ENCODE peak calls at places on chromosomes 5 and 9, in nine cellular contexts. U is fibroblast of lung; G is OCI-LY7; I is CD8-positive, alpha-beta T cell; P is HFF-Myc; J is epithelial cell of esophagus; S is heart right ventricle; F is PC-9; Y is transverse colon. D is an unnamed sample.
A peak's percentile ranks its signal among the peaks of the same experiment; 100 is the strongest.

GRCh38 chr9:134456740-134457315 is 130.6 kb downstream of the RXRA start:
- DNase-seq in P (no peak), S (no peak), U (no peak), G (no peak), I (no peak), J (no peak), F (no peak), Y (no peak), D (no peak)

GRCh38 chr5:132673939-132674630 is at the start of gene IL4:
- DNase-seq in J (no peak), S (no peak), I (no peak), G (no peak), F (no peak), P (no peak), Y (no peak), U (no peak), D (no peak)

GRCh38 chr5:98096155-98096554 is 677.3 kb upstream of the RGMB start:
- DNase-seq in P (no peak), J (peak; percentile 74), U (peak; percentile 90), I (no peak), G (no peak), F (no peak), Y (no peak), S (no peak), D (peak; percentile 16)

GRCh38 chr9:120284796-120285195 is 295.2 kb downstream of the CDK5RAP2 start:
- DNase-seq in Y (no peak), S (no peak), I (no peak), J (peak; percentile 93), U (no peak), P (no peak), G (no peak), F (no peak), D (no peak)

GRCh38 chr5:172920995-172921394 is 38.2 kb upstream of the RPL26L1 start:
- DNase-seq in F (no peak), U (no peak), Y (no peak), I (no peak), P (no peak), S (no peak), J (no peak), G (no peak), D (no peak)

GRCh38 chr5:128684951-128685350 is 146.9 kb upstream of the FBN2 start:
- DNase-seq in G (no peak), Y (no peak), U (peak; percentile 14), S (no peak), F (no peak), P (no peak), J (no peak), I (no peak), D (peak; percentile 86)

GRCh38 chr9:108473209-108474112 is 382.3 kb downstream of the ACTL7B start:
- DNase-seq in I (no peak), U (peak; percentile 88), Y (peak; percentile 53), G (no peak), J (peak; percentile 91), F (peak; percentile 69), P (no peak), S (no peak), D (peak; percentile 36)

GRCh38 chr5:147093138-147093537 is 141.7 kb upstream of the STK32A start:
- DNase-seq in P (no peak), F (no peak), I (no peak), U (peak; percentile 46), Y (no peak), J (peak; percentile 75), G (no peak), S (no peak), D (no peak)

GRCh38 chr5:140311011-140311467 is 8.1 kb upstream of the PFDN1 start:
- DNase-seq in J (peak; percentile 82), I (no peak), G (no peak), P (peak; percentile 65), S (no peak), F (no peak), Y (no peak), U (peak; percentile 89), D (peak; percentile 78)

GRCh38 chr9:85478847-85479246 is 262.9 kb downstream of the AGTPBP1 start:
- DNase-seq in S (no peak), Y (no peak), P (no peak), I (no peak), J (no peak), F (no peak), G (no peak), U (no peak), D (no peak)

GRCh38 chr9:85479305-85479704 is 262.4 kb downstream of the AGTPBP1 start:
- DNase-seq in J (no peak), F (no peak), Y (no peak), U (no peak), G (no peak), P (no peak), I (no peak), S (no peak), D (no peak)

GRCh38 chr9:85487872-85488271 is 253.9 kb downstream of the AGTPBP1 start:
- DNase-seq in I (no peak), U (no peak), J (peak; percentile 61), F (no peak), P (no peak), Y (no peak), S (no peak), G (no peak), D (no peak)

GRCh38 chr9:85484235-85484634 is 257.5 kb downstream of the AGTPBP1 start:
- DNase-seq in I (no peak), Y (no peak), J (peak; percentile 25), U (no peak), G (no peak), S (no peak), F (no peak), P (no peak), D (no peak)

GRCh38 chr9:85483214-85483613 is 258.5 kb downstream of the AGTPBP1 start:
- DNase-seq in I (no peak), U (no peak), J (peak; percentile 4), Y (no peak), S (no peak), G (peak; percentile 1), P (no peak), F (no peak), D (no peak)
- TF ChIP-seq CTCF in I (no peak), U (no peak), J (no peak), Y (no peak), S (peak; percentile 11), G (peak; percentile 33), P (no peak), F (no peak), D (peak; percentile 16)

GRCh38 chr9:127895811-127896210 is 3.6 kb downstream of the ST6GALNAC6 start:
- DNase-seq in F (no peak), Y (no peak), J (no peak), U (no peak), S (no peak), I (no peak), G (no peak), P (no peak), D (no peak)
- H3K4me3 ChIP-seq in F (no peak overlapping the region), Y (no peak overlapping the region), J (no peak overlapping the region), U (no peak overlapping the region), S (no peak overlapping the region), I (no peak overlapping the region), G (no peak overlapping the region), P (no peak overlapping the region), D (no peak overlapping the region)

GRCh38 chr5:179623001-179623905 is at the start of gene HNRNPH1:
- DNase-seq in F (peak; percentile 99), J (peak; percentile 98), Y (peak; percentile 99), S (peak; percentile 98), I (peak; percentile 97), P (peak; percentile 97), U (peak; percentile 99), G (peak; percentile 98), D (peak; percentile 97)
- TF ChIP-seq CTCF in F (peak; percentile 28), J (no peak), Y (no peak), S (no peak), I (no peak), P (no peak), U (peak; percentile 3), G (no peak), D (no peak)

GRCh38 chr5:54740141-54740540 is 222.6 kb downstream of the SNX18 start:
- DNase-seq in F (no peak), G (no peak), S (no peak), Y (no peak), I (no peak), U (no peak), J (no peak), P (no peak), D (no peak)

GRCh38 chr5:54739371-54739770 is 221.8 kb downstream of the SNX18 start:
- DNase-seq in S (no peak), Y (no peak), P (no peak), I (no peak), G (no peak), F (no peak), U (no peak), J (no peak), D (no peak)

GRCh38 chr5:54736003-54736797 is 218.6 kb downstream of the SNX18 start:
- DNase-seq in I (no peak), S (no peak), J (no peak), U (no peak), F (no peak), P (no peak), G (no peak), Y (no peak), D (no peak)

GRCh38 chr5:54738973-54739367 is 221.4 kb downstream of the SNX18 start:
- DNase-seq in S (no peak), F (no peak), I (no peak), P (no peak), G (no peak), U (no peak), Y (no peak), J (no peak), D (no peak)

GRCh38 chr5:54738118-54738972 is 220.8 kb downstream of the SNX18 start:
- DNase-seq in U (peak; percentile 47), I (no peak), S (peak; percentile 60), P (no peak), Y (peak; percentile 60), G (no peak), F (peak; percentile 25), J (peak; percentile 52), D (no peak)
- H3K4me3 ChIP-seq in U (no peak overlapping the region), I (no peak overlapping the region), S (no peak overlapping the region), P (no peak overlapping the region), Y (no peak overlapping the region), G (no peak overlapping the region), F (no peak overlapping the region), J (no peak overlapping the region), D (no peak overlapping the region)

DNA sequence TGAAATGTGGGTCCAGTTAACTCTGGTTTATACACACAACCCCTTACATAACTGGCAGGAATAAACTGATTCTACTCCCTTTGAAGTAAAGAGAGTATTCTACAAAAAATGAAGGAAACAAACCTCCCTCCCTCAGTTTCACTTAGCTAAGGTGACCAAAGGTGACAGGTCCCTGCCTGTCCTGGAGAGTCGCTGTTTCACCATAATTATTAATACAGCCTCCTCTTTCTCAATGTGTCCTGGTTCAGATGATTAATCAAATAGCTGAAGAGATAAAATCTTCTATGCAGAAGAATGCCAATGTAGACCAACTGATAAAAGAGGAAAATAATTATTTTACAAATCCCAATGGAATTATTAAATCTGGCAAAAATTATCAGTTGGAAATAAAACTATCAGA is 163.7 kb upstream of the GNA14 start:
- DNase-seq in P (no peak), Y (no peak), I (no peak), J (peak; percentile 42), G (no peak), U (no peak), F (no peak), S (no peak), D (no peak)
- TF ChIP-seq CTCF in P (no peak), Y (no peak), I (no peak), J (no peak), G (no peak), U (no peak), F (no peak), S (no peak), D (no peak)

D was measured in astrocyte of the cerebellum.